ENCODE peak calls at places on chromosomes 7 and 10, in seven cellular contexts. M is EL; L is activated T-helper 9 cell treated with anti-CD3 and anti-CD28 coated beads, Interleukin-2, amount 50 U/mL, for 16 hours; K is activated CD8-positive, alpha-beta memory T cell treated with anti-CD3 and anti-CD28 coated beads, Interleukin-2, amount 50 U/mL, for 48 hours; E is endothelial cell; C is COR-L47; U is aorta. H is an unnamed sample.

GRCh38 chr10:97612386-97612785 is 20.9 kb downstream of the MORN4 start:
- DNase-seq in M (peak), L (no peak), K (no peak), E (no peak), C (no peak), U (no peak), H (no peak)

GRCh38 chr10:72243822-72244437 is 27.9 kb upstream of the ASCC1 start:
- DNase-seq in M (peak), L (no peak), K (no peak), E (no peak), C (no peak), U (peak), H (peak)

GRCh38 chr10:4062072-4062471 is 277.1 kb upstream of the KLF6 start:
- DNase-seq in M (peak), L (no peak), K (no peak), E (no peak), C (no peak), U (no peak), H (no peak)

GRCh38 chr10:63115732-63116383 is 17.3 kb upstream of the NRBF2 start:
- DNase-seq in M (peak), L (no peak), K (no peak), E (peak), C (no peak), U (peak), H (peak)

GRCh38 chr7:103113164-103113563 is 35.7 kb downstream of the NAPEPLD start:
- DNase-seq in M (peak), L (no peak), K (no peak), E (no peak), C (no peak), U (no peak), H (no peak)

GRCh38 chr7:89332026-89332425 is 536.5 kb upstream of the TEX47 start:
- DNase-seq in M (no peak), L (no peak), K (no peak), E (no peak), C (no peak), U (no peak), H (no peak)

GRCh38 chr7:117834983-117835664 is 38.1 kb downstream of the CTTNBP2 start:
- DNase-seq in M (no peak), L (no peak), K (no peak), E (no peak), C (peak), U (no peak), H (no peak)

GRCh38 chr7:139902436-139903102 is 73.5 kb downstream of the TBXAS1 start:
- DNase-seq in M (peak), L (no peak), K (no peak), E (no peak), C (no peak), U (no peak), H (no peak)

GRCh38 chr7:24245362-24245761 is 38.6 kb upstream of the NPY start:
- DNase-seq in M (no peak), L (no peak), K (no peak), E (no peak), C (no peak), U (no peak), H (no peak)

GRCh38 chr7:44257618-44258422 is 57.0 kb downstream of the YKT6 start:
- DNase-seq in M (peak), L (peak), K (peak), E (peak), C (no peak), U (peak), H (peak)

GRCh38 chr10:13743963-13744362 is 157.2 kb downstream of the PRPF18 start:
- DNase-seq in M (no peak), L (no peak), K (no peak), E (no peak), C (no peak), U (no peak), H (no peak)

GRCh38 chr7:141557360-141557759 is 6.2 kb downstream of the AGK start:
- DNase-seq in M (no peak), L (no peak), K (no peak), E (no peak), C (no peak), U (no peak), H (no peak)

GRCh38 chr10:12782537-12782936 is 219.0 kb downstream of the CCDC3 start:
- DNase-seq in M (peak), L (peak), K (peak), E (peak), C (no peak), U (no peak), H (peak)

GRCh38 chr10:70254795-70255328 is 21.6 kb upstream of the PPA1 start:
- DNase-seq in M (no peak), L (no peak), K (no peak), E (no peak), C (no peak), U (no peak), H (no peak)